ENCODE peak calls at places on chromosomes 16 and 17, in nine cellular contexts. One of them, this sample, is unnamed.

GRCh38 chr17:74077231-74077630 is 126.2 kb upstream of the RPL38 start:
- DNase-seq in IMR-90: no peak
- DNase-seq in A549: no peak
- DNase-seq in colonic mucosa: no peak
- DNase-seq in prostate gland: no peak
- DNase-seq in BE2C: no peak
- DNase-seq in neural progenitor cell: no peak
- DNase-seq in lower lobe of right lung: no peak
- DNase-seq in heart left ventricle: no peak
- DNase-seq in this sample: no peak

GRCh38 chr17:27793168-27793905 is 7.0 kb downstream of the NOS2 start:
- DNase-seq in neural progenitor cell: peak
- DNase-seq in BE2C: peak
- DNase-seq in prostate gland: no peak
- DNase-seq in lower lobe of right lung: peak
- DNase-seq in IMR-90: no peak
- DNase-seq in colonic mucosa: peak
- DNase-seq in A549: peak
- DNase-seq in heart left ventricle: peak
- DNase-seq in this sample: peak

GRCh38 chr17:17129466-17129865 is 76.7 kb downstream of the PLD6 start:
- DNase-seq in lower lobe of right lung: peak
- DNase-seq in BE2C: no peak
- DNase-seq in heart left ventricle: no peak
- DNase-seq in A549: no peak
- DNase-seq in neural progenitor cell: no peak
- DNase-seq in colonic mucosa: no peak
- DNase-seq in prostate gland: no peak
- DNase-seq in IMR-90: no peak
- DNase-seq in this sample: no peak

GRCh38 chr17:67648032-67648761 is 69.5 kb upstream of the NOL11 start:
- DNase-seq in heart left ventricle: no peak
- DNase-seq in prostate gland: no peak
- DNase-seq in A549: no peak
- DNase-seq in BE2C: no peak
- DNase-seq in neural progenitor cell: no peak
- DNase-seq in IMR-90: no peak
- DNase-seq in colonic mucosa: no peak
- DNase-seq in lower lobe of right lung: no peak
- DNase-seq in this sample: no peak

GRCh38 chr17:8436169-8436932 is 667 bp downstream of the NDEL1 start:
- DNase-seq in IMR-90: peak
- DNase-seq in heart left ventricle: peak
- DNase-seq in neural progenitor cell: peak
- DNase-seq in BE2C: peak
- DNase-seq in lower lobe of right lung: peak
- DNase-seq in colonic mucosa: peak
- DNase-seq in prostate gland: peak
- DNase-seq in A549: peak
- DNase-seq in this sample: peak

GRCh38 chr17:1043601-1044251 is 46.8 kb downstream of the TIMM22 start:
- DNase-seq in neural progenitor cell: peak
- DNase-seq in prostate gland: no peak
- DNase-seq in IMR-90: no peak
- DNase-seq in colonic mucosa: no peak
- DNase-seq in lower lobe of right lung: peak
- DNase-seq in BE2C: peak
- DNase-seq in A549: no peak
- DNase-seq in heart left ventricle: peak
- DNase-seq in this sample: peak

GRCh38 chr16:54370653-54371052 is 84.1 kb upstream of the IRX3 start:
- DNase-seq in IMR-90: no peak
- DNase-seq in heart left ventricle: peak
- DNase-seq in BE2C: no peak
- DNase-seq in A549: no peak
- DNase-seq in lower lobe of right lung: peak
- DNase-seq in neural progenitor cell: peak
- DNase-seq in prostate gland: no peak
- DNase-seq in colonic mucosa: no peak
- DNase-seq in this sample: peak

GRCh38 chr16:57032931-57033330 is 43.6 kb downstream of the NLRC5 start:
- DNase-seq in A549: no peak
- DNase-seq in IMR-90: no peak
- DNase-seq in lower lobe of right lung: no peak
- DNase-seq in neural progenitor cell: no peak
- DNase-seq in heart left ventricle: no peak
- DNase-seq in BE2C: no peak
- DNase-seq in prostate gland: no peak
- DNase-seq in colonic mucosa: no peak
- DNase-seq in this sample: no peak

GRCh38 chr17:31413081-31413799 is 21.8 kb downstream of the RAB11FIP4 start:
- DNase-seq in lower lobe of right lung: no peak
- DNase-seq in heart left ventricle: no peak
- DNase-seq in IMR-90: no peak
- DNase-seq in BE2C: no peak
- DNase-seq in A549: no peak
- DNase-seq in colonic mucosa: no peak
- DNase-seq in prostate gland: no peak
- DNase-seq in neural progenitor cell: no peak
- DNase-seq in this sample: no peak

GRCh38 chr16:88456356-88457292 is 3.5 kb downstream of the ZFPM1 start:
- DNase-seq in lower lobe of right lung: no peak
- DNase-seq in A549: no peak
- DNase-seq in heart left ventricle: no peak
- DNase-seq in prostate gland: no peak
- DNase-seq in colonic mucosa: no peak
- DNase-seq in BE2C: no peak
- DNase-seq in IMR-90: no peak
- DNase-seq in neural progenitor cell: no peak
- DNase-seq in this sample: no peak

GRCh38 chr16:787261-787966 is 767 bp downstream of the RPUSD1 start:
- DNase-seq in prostate gland: no peak
- DNase-seq in BE2C: no peak
- DNase-seq in A549: no peak
- DNase-seq in IMR-90: no peak
- DNase-seq in lower lobe of right lung: peak
- DNase-seq in colonic mucosa: no peak
- DNase-seq in neural progenitor cell: no peak
- DNase-seq in heart left ventricle: no peak
- DNase-seq in this sample: no peak

GRCh38 chr16:559021-559380 is 1.2 kb upstream of the PRR35 start:
- DNase-seq in neural progenitor cell: no peak
- DNase-seq in lower lobe of right lung: no peak
- DNase-seq in A549: no peak
- DNase-seq in BE2C: no peak
- DNase-seq in colonic mucosa: no peak
- DNase-seq in IMR-90: no peak
- DNase-seq in heart left ventricle: no peak
- DNase-seq in prostate gland: no peak
- DNase-seq in this sample: no peak

GRCh38 chr17:78398390-78398789 is 19.9 kb downstream of the PGS1 start:
- DNase-seq in A549: no peak
- DNase-seq in heart left ventricle: no peak
- DNase-seq in IMR-90: no peak
- DNase-seq in neural progenitor cell: no peak
- DNase-seq in lower lobe of right lung: no peak
- DNase-seq in prostate gland: no peak
- DNase-seq in BE2C: no peak
- DNase-seq in colonic mucosa: no peak
- DNase-seq in this sample: no peak

GRCh38 chr17:73690581-73691135 is 46.4 kb upstream of the SDK2 start:
- DNase-seq in prostate gland: no peak
- DNase-seq in A549: peak
- DNase-seq in heart left ventricle: no peak
- DNase-seq in BE2C: peak
- DNase-seq in neural progenitor cell: no peak
- DNase-seq in colonic mucosa: no peak
- DNase-seq in IMR-90: no peak
- DNase-seq in lower lobe of right lung: no peak
- DNase-seq in this sample: no peak

GRCh38 chr16:16062023-16062932 is 112.9 kb downstream of the ABCC1 start:
- DNase-seq in prostate gland: no peak
- DNase-seq in lower lobe of right lung: no peak
- DNase-seq in A549: no peak
- DNase-seq in IMR-90: no peak
- DNase-seq in BE2C: no peak
- DNase-seq in heart left ventricle: no peak
- DNase-seq in neural progenitor cell: peak
- DNase-seq in colonic mucosa: no peak
- DNase-seq in this sample: peak

GRCh38 chr17:12664894-12665262 is 812 bp upstream of the MYOCD start:
- DNase-seq in heart left ventricle: no peak
- DNase-seq in IMR-90: no peak
- DNase-seq in BE2C: no peak
- DNase-seq in lower lobe of right lung: no peak
- DNase-seq in A549: no peak
- DNase-seq in neural progenitor cell: peak
- DNase-seq in colonic mucosa: no peak
- DNase-seq in prostate gland: no peak
- DNase-seq in this sample: no peak

GRCh38 chr16:71367243-71367976 is 8.9 kb downstream of the CALB2 start:
- DNase-seq in heart left ventricle: no peak
- DNase-seq in A549: peak
- DNase-seq in prostate gland: no peak
- DNase-seq in IMR-90: peak
- DNase-seq in neural progenitor cell: peak
- DNase-seq in colonic mucosa: peak
- DNase-seq in BE2C: peak
- DNase-seq in lower lobe of right lung: peak
- DNase-seq in this sample: no peak

GRCh38 chr16:50245417-50246298 is 20.7 kb upstream of the ADCY7 start:
- DNase-seq in IMR-90: peak
- DNase-seq in neural progenitor cell: peak
- DNase-seq in BE2C: peak
- DNase-seq in colonic mucosa: peak
- DNase-seq in heart left ventricle: peak
- DNase-seq in prostate gland: no peak
- DNase-seq in lower lobe of right lung: peak
- DNase-seq in A549: peak
- DNase-seq in this sample: no peak

GRCh38 chr16:671353-672131 is 3.6 kb downstream of the RHOT2 start:
- DNase-seq in prostate gland: no peak
- DNase-seq in IMR-90: no peak
- DNase-seq in neural progenitor cell: no peak
- DNase-seq in heart left ventricle: no peak
- DNase-seq in BE2C: no peak
- DNase-seq in A549: no peak
- DNase-seq in colonic mucosa: no peak
- DNase-seq in lower lobe of right lung: no peak
- DNase-seq in this sample: no peak

GRCh38 chr17:41338961-41339485 is 11.6 kb downstream of the KRT33A start:
- DNase-seq in BE2C: no peak
- DNase-seq in lower lobe of right lung: no peak
- DNase-seq in prostate gland: no peak
- DNase-seq in A549: no peak
- DNase-seq in IMR-90: peak
- DNase-seq in colonic mucosa: no peak
- DNase-seq in heart left ventricle: no peak
- DNase-seq in neural progenitor cell: no peak
- DNase-seq in this sample: no peak

GRCh38 chr17:80474231-80474932 is 2.0 kb downstream of the NPTX1 start:
- DNase-seq in lower lobe of right lung: no peak
- DNase-seq in prostate gland: peak
- DNase-seq in BE2C: no peak
- DNase-seq in A549: peak
- DNase-seq in IMR-90: peak
- DNase-seq in colonic mucosa: no peak
- DNase-seq in neural progenitor cell: peak
- DNase-seq in heart left ventricle: no peak
- DNase-seq in this sample: no peak

GRCh38 chr17:2844386-2844785 is 48.1 kb downstream of the RAP1GAP2 start:
- DNase-seq in lower lobe of right lung: no peak
- DNase-seq in neural progenitor cell: peak
- DNase-seq in BE2C: no peak
- DNase-seq in prostate gland: no peak
- DNase-seq in A549: peak
- DNase-seq in colonic mucosa: no peak
- DNase-seq in IMR-90: peak
- DNase-seq in heart left ventricle: no peak
- DNase-seq in this sample: no peak
- TF ChIP-seq CTCF in lower lobe of right lung: no peak
- TF ChIP-seq CTCF in neural progenitor cell: peak
- TF ChIP-seq CTCF in BE2C: no peak
- TF ChIP-seq CTCF in prostate gland: no peak
- TF ChIP-seq CTCF in A549: no peak
- TF ChIP-seq CTCF in colonic mucosa: no peak
- TF ChIP-seq CTCF in IMR-90: no peak
- TF ChIP-seq CTCF in heart left ventricle: no peak
- TF ChIP-seq CTCF in this sample: no peak

GRCh38 chr17:7173687-7174602 is 5.2 kb downstream of the ASGR1 start:
- DNase-seq in A549: no peak
- DNase-seq in prostate gland: peak
- DNase-seq in IMR-90: no peak
- DNase-seq in BE2C: no peak
- DNase-seq in colonic mucosa: peak
- DNase-seq in heart left ventricle: peak
- DNase-seq in neural progenitor cell: peak
- DNase-seq in lower lobe of right lung: peak
- DNase-seq in this sample: peak
- H3K4me3 ChIP-seq in A549: no peak
- H3K4me3 ChIP-seq in prostate gland: no peak
- H3K4me3 ChIP-seq in IMR-90: no peak
- H3K4me3 ChIP-seq in BE2C: no peak
- H3K4me3 ChIP-seq in colonic mucosa: peak
- H3K4me3 ChIP-seq in heart left ventricle: peak
- H3K4me3 ChIP-seq in neural progenitor cell: peak
- H3K4me3 ChIP-seq in lower lobe of right lung: peak
- H3K4me3 ChIP-seq in this sample: peak

DNA sequence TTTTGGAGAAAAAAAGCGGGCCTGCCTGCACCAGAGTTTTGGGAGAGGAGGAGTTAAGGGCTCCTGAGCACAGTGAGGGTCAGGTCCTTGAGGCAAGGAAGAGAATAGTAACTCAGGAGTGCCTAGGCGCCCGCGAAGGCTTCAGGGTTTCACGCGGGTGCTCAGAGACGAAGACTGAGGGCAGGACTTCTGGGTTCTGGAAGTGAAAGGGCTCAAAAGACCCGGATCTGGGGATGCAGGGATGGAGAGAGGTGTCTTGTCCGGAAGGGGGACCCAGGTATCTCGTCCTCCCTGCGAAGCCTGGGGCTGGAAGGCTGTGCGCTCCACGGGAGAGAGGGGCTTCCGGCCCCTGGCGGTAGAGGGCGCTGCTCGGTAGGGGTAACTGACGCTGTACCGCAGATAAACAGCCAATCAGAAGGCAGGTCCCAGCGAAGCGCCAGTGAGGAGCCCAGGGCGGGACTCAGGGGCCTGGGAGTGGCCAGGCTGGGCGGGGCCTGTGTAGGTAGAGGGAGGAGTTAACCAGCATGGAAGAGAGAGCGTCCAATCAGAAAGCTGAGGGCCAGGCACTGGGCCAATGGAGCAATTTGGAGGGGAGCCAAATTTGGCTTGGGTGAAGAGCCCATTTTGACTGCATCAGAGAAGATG is 729 bp downstream of the TGFB1I1 start:
- DNase-seq in colonic mucosa: peak
- DNase-seq in prostate gland: no peak
- DNase-seq in heart left ventricle: peak
- DNase-seq in A549: peak
- DNase-seq in neural progenitor cell: peak
- DNase-seq in BE2C: peak
- DNase-seq in lower lobe of right lung: peak
- DNase-seq in IMR-90: peak
- DNase-seq in this sample: peak
- TF ChIP-seq CTCF in colonic mucosa: peak
- TF ChIP-seq CTCF in prostate gland: no peak
- TF ChIP-seq CTCF in heart left ventricle: peak
- TF ChIP-seq CTCF in A549: peak
- TF ChIP-seq CTCF in neural progenitor cell: peak
- TF ChIP-seq CTCF in BE2C: peak
- TF ChIP-seq CTCF in lower lobe of right lung: peak
- TF ChIP-seq CTCF in IMR-90: peak
- TF ChIP-seq CTCF in this sample: peak

GRCh38 chr17:45851464-45851863 is 6.8 kb downstream of the SPPL2C start:
- DNase-seq in IMR-90: no peak
- DNase-seq in heart left ventricle: no peak
- DNase-seq in BE2C: no peak
- DNase-seq in lower lobe of right lung: no peak
- DNase-seq in colonic mucosa: no peak
- DNase-seq in neural progenitor cell: no peak
- DNase-seq in A549: no peak
- DNase-seq in prostate gland: no peak
- DNase-seq in this sample: no peak
- H3K4me3 ChIP-seq in IMR-90: no peak
- H3K4me3 ChIP-seq in heart left ventricle: no peak
- H3K4me3 ChIP-seq in BE2C: no peak
- H3K4me3 ChIP-seq in lower lobe of right lung: no peak
- H3K4me3 ChIP-seq in colonic mucosa: no peak
- H3K4me3 ChIP-seq in neural progenitor cell: no peak
- H3K4me3 ChIP-seq in A549: no peak
- H3K4me3 ChIP-seq in prostate gland: no peak
- H3K4me3 ChIP-seq in this sample: no peak

This sample was measured in left ventricle myocardium inferior.